ENCODE peak calls at places on chromosomes 3 and 15, in eight cellular contexts. One of them, this sample, is unnamed.

GRCh38 chr3:166123576-166123975 is 286.4 kb upstream of the BCHE start:
- DNase-seq in left lobe of liver: no peak
- DNase-seq in KG1: no peak
- DNase-seq in SIG-M5: no peak
- DNase-seq in LoVo: no peak
- DNase-seq in CD8-positive, alpha-beta memory T cell: no peak
- DNase-seq in lower leg skin: no peak
- DNase-seq in ecto neural progenitor cell: no peak
- DNase-seq in this sample: no peak

GRCh38 chr3:50204804-50205718 is at the start of gene SLC38A3:
- DNase-seq in left lobe of liver: peak; percentile 77
- DNase-seq in KG1: no peak
- DNase-seq in SIG-M5: no peak
- DNase-seq in LoVo: no peak
- DNase-seq in CD8-positive, alpha-beta memory T cell: no peak
- DNase-seq in lower leg skin: no peak
- DNase-seq in ecto neural progenitor cell: peak; percentile 90
- DNase-seq in this sample: no peak

GRCh38 chr15:59274126-59274970 is 67.7 kb downstream of the LDHAL6B start:
- DNase-seq in left lobe of liver: no peak
- DNase-seq in KG1: no peak
- DNase-seq in SIG-M5: no peak
- DNase-seq in LoVo: peak; percentile 81
- DNase-seq in CD8-positive, alpha-beta memory T cell: no peak
- DNase-seq in lower leg skin: peak; percentile 23
- DNase-seq in ecto neural progenitor cell: no peak
- DNase-seq in this sample: no peak

GRCh38 chr3:101388706-101389105 is 68.3 kb upstream of the IMPG2 start:
- DNase-seq in left lobe of liver: no peak
- DNase-seq in KG1: no peak
- DNase-seq in SIG-M5: no peak
- DNase-seq in LoVo: no peak
- DNase-seq in CD8-positive, alpha-beta memory T cell: no peak
- DNase-seq in lower leg skin: no peak
- DNase-seq in ecto neural progenitor cell: no peak
- DNase-seq in this sample: no peak

GRCh38 chr3:108414007-108414406 is 96.4 kb downstream of the MYH15 start:
- DNase-seq in left lobe of liver: no peak
- DNase-seq in KG1: no peak
- DNase-seq in SIG-M5: no peak
- DNase-seq in LoVo: no peak
- DNase-seq in CD8-positive, alpha-beta memory T cell: no peak
- DNase-seq in lower leg skin: no peak
- DNase-seq in ecto neural progenitor cell: no peak
- DNase-seq in this sample: no peak

GRCh38 chr3:106345353-106346027 is 476.7 kb upstream of the CBLB start:
- DNase-seq in left lobe of liver: no peak
- DNase-seq in KG1: no peak
- DNase-seq in SIG-M5: no peak
- DNase-seq in LoVo: peak; percentile 25
- DNase-seq in CD8-positive, alpha-beta memory T cell: no peak
- DNase-seq in lower leg skin: no peak
- DNase-seq in ecto neural progenitor cell: no peak
- DNase-seq in this sample: no peak

GRCh38 chr15:69701198-69701597 is 248.6 kb downstream of the RPLP1 start:
- DNase-seq in left lobe of liver: no peak
- DNase-seq in KG1: no peak
- DNase-seq in SIG-M5: no peak
- DNase-seq in LoVo: no peak
- DNase-seq in CD8-positive, alpha-beta memory T cell: no peak
- DNase-seq in lower leg skin: no peak
- DNase-seq in ecto neural progenitor cell: no peak
- DNase-seq in this sample: no peak

GRCh38 chr15:29696950-29697738 is 125.1 kb downstream of the TJP1 start:
- DNase-seq in left lobe of liver: no peak
- DNase-seq in KG1: no peak
- DNase-seq in SIG-M5: no peak
- DNase-seq in LoVo: no peak
- DNase-seq in CD8-positive, alpha-beta memory T cell: no peak
- DNase-seq in lower leg skin: no peak
- DNase-seq in ecto neural progenitor cell: no peak
- DNase-seq in this sample: no peak

GRCh38 chr15:27358751-27359434 is 387.9 kb downstream of the GABRG3 start:
- DNase-seq in left lobe of liver: no peak
- DNase-seq in KG1: no peak
- DNase-seq in SIG-M5: no peak
- DNase-seq in LoVo: no peak
- DNase-seq in CD8-positive, alpha-beta memory T cell: no peak
- DNase-seq in lower leg skin: peak; percentile 83
- DNase-seq in ecto neural progenitor cell: peak; percentile 76
- DNase-seq in this sample: no peak

GRCh38 chr15:62109457-62109856 is 42.7 kb downstream of the C2CD4A start:
- DNase-seq in left lobe of liver: peak; percentile 54
- DNase-seq in KG1: no peak
- DNase-seq in SIG-M5: no peak
- DNase-seq in LoVo: no peak
- DNase-seq in CD8-positive, alpha-beta memory T cell: no peak
- DNase-seq in lower leg skin: no peak
- DNase-seq in ecto neural progenitor cell: no peak
- DNase-seq in this sample: no peak

GRCh38 chr15:41396111-41396510 is 6.2 kb downstream of the NDUFAF1 start:
- DNase-seq in left lobe of liver: no peak
- DNase-seq in KG1: no peak
- DNase-seq in SIG-M5: no peak
- DNase-seq in LoVo: no peak
- DNase-seq in CD8-positive, alpha-beta memory T cell: no peak
- DNase-seq in lower leg skin: no peak
- DNase-seq in ecto neural progenitor cell: no peak
- DNase-seq in this sample: no peak

GRCh38 chr15:70783610-70784021 is 20.3 kb upstream of the UACA start:
- DNase-seq in left lobe of liver: no peak
- DNase-seq in KG1: no peak
- DNase-seq in SIG-M5: no peak
- DNase-seq in LoVo: peak; percentile 76
- DNase-seq in CD8-positive, alpha-beta memory T cell: no peak
- DNase-seq in lower leg skin: no peak
- DNase-seq in ecto neural progenitor cell: no peak
- DNase-seq in this sample: no peak